ENCODE peak calls at places on chromosomes 13 and 19, in six cellular contexts. One of them, this sample, is unnamed.

GRCh38 chr13:53242015-53242414 is 213.4 kb downstream of the OLFM4 start:
- DNase-seq in prostate gland: no peak
- DNase-seq in epithelial cell of esophagus: no peak
- DNase-seq in dermis microvascular lymphatic vessel endothelial cell: no peak
- DNase-seq in EL: no peak
- DNase-seq in stromal cell of bone marrow: no peak
- DNase-seq in this sample: no peak

GRCh38 chr13:59398661-59399060 is 765.1 kb downstream of the DIAPH3 start:
- DNase-seq in stromal cell of bone marrow: no peak
- DNase-seq in prostate gland: no peak
- DNase-seq in EL: no peak
- DNase-seq in dermis microvascular lymphatic vessel endothelial cell: no peak
- DNase-seq in epithelial cell of esophagus: no peak
- DNase-seq in this sample: no peak

GRCh38 chr13:106096661-106097092 is 438.8 kb downstream of the EFNB2 start:
- DNase-seq in EL: no peak
- DNase-seq in dermis microvascular lymphatic vessel endothelial cell: peak
- DNase-seq in stromal cell of bone marrow: no peak
- DNase-seq in prostate gland: peak
- DNase-seq in epithelial cell of esophagus: peak
- DNase-seq in this sample: peak

GRCh38 chr19:11639602-11640471 is 42.6 kb downstream of the ZNF627 start:
- DNase-seq in epithelial cell of esophagus: peak
- DNase-seq in prostate gland: peak
- DNase-seq in dermis microvascular lymphatic vessel endothelial cell: peak
- DNase-seq in EL: peak
- DNase-seq in stromal cell of bone marrow: peak
- DNase-seq in this sample: peak

GRCh38 chr19:7063339-7063738 is 4.9 kb upstream of the MBD3L3 start:
- DNase-seq in stromal cell of bone marrow: no peak
- DNase-seq in dermis microvascular lymphatic vessel endothelial cell: no peak
- DNase-seq in EL: no peak
- DNase-seq in epithelial cell of esophagus: no peak
- DNase-seq in prostate gland: no peak
- DNase-seq in this sample: no peak

GRCh38 chr19:6663236-6664187 is 6.4 kb downstream of the TNFSF14 start:
- DNase-seq in dermis microvascular lymphatic vessel endothelial cell: no peak
- DNase-seq in prostate gland: no peak
- DNase-seq in EL: no peak
- DNase-seq in epithelial cell of esophagus: peak
- DNase-seq in stromal cell of bone marrow: no peak
- DNase-seq in this sample: no peak

GRCh38 chr19:51311388-51312257 is at the start of gene IGLON5:
- DNase-seq in epithelial cell of esophagus: no peak
- DNase-seq in EL: no peak
- DNase-seq in dermis microvascular lymphatic vessel endothelial cell: no peak
- DNase-seq in prostate gland: no peak
- DNase-seq in stromal cell of bone marrow: no peak
- DNase-seq in this sample: no peak

GRCh38 chr19:1570836-1571235 is 2.7 kb upstream of the MEX3D start:
- DNase-seq in prostate gland: no peak
- DNase-seq in EL: no peak
- DNase-seq in dermis microvascular lymphatic vessel endothelial cell: no peak
- DNase-seq in epithelial cell of esophagus: no peak
- DNase-seq in stromal cell of bone marrow: no peak
- DNase-seq in this sample: no peak

This sample was measured in LNCaP clone FGC.